ENCODE peak calls at places on chromosome 2, in seven cellular contexts. One of them, this sample, is unnamed.

GRCh38 chr2:85655961-85656403 is 12.0 kb downstream of the SFTPB start:
- DNase-seq in neuronal stem cell: no peak
- DNase-seq in trophoblast cell: no peak
- DNase-seq in IMR-90: peak
- DNase-seq in H1: no peak
- DNase-seq in H9: no peak
- DNase-seq in mesenchymal stem cell: peak
- DNase-seq in this sample: no peak

GRCh38 chr2:130827502-130828251 is 9.0 kb upstream of the ARHGEF4 start:
- DNase-seq in neuronal stem cell: peak
- DNase-seq in trophoblast cell: peak
- DNase-seq in IMR-90: peak
- DNase-seq in H1: no peak
- DNase-seq in H9: no peak
- DNase-seq in mesenchymal stem cell: peak
- DNase-seq in this sample: peak

GRCh38 chr2:25373269-25373981 is 31.7 kb upstream of the DNMT3A start:
- DNase-seq in neuronal stem cell: no peak
- DNase-seq in trophoblast cell: no peak
- DNase-seq in IMR-90: no peak
- DNase-seq in H1: no peak
- DNase-seq in H9: peak
- DNase-seq in mesenchymal stem cell: no peak
- DNase-seq in this sample: no peak

GRCh38 chr2:197258580-197258979 is 52.0 kb downstream of the ANKRD44 start:
- DNase-seq in neuronal stem cell: no peak
- DNase-seq in trophoblast cell: peak
- DNase-seq in IMR-90: peak
- DNase-seq in H1: no peak
- DNase-seq in H9: no peak
- DNase-seq in mesenchymal stem cell: peak
- DNase-seq in this sample: no peak

GRCh38 chr2:235638541-235639192 is 144.8 kb downstream of the AGAP1 start:
- DNase-seq in neuronal stem cell: no peak
- DNase-seq in trophoblast cell: no peak
- DNase-seq in IMR-90: no peak
- DNase-seq in H1: no peak
- DNase-seq in H9: no peak
- DNase-seq in mesenchymal stem cell: no peak
- DNase-seq in this sample: peak

GRCh38 chr2:64888591-64889309 is 100.4 kb upstream of the SLC1A4 start:
- DNase-seq in neuronal stem cell: no peak
- DNase-seq in trophoblast cell: peak
- DNase-seq in IMR-90: peak
- DNase-seq in H1: peak
- DNase-seq in H9: peak
- DNase-seq in mesenchymal stem cell: peak
- DNase-seq in this sample: peak

GRCh38 chr2:156429211-156429610 is 7.0 kb upstream of the GPD2 start:
- DNase-seq in neuronal stem cell: no peak
- DNase-seq in trophoblast cell: no peak
- DNase-seq in IMR-90: no peak
- DNase-seq in H1: no peak
- DNase-seq in H9: no peak
- DNase-seq in mesenchymal stem cell: no peak
- DNase-seq in this sample: no peak

GRCh38 chr2:204791230-204791629 is 246.0 kb downstream of the PARD3B start:
- DNase-seq in neuronal stem cell: no peak
- DNase-seq in trophoblast cell: no peak
- DNase-seq in IMR-90: peak
- DNase-seq in H1: no peak
- DNase-seq in H9: no peak
- DNase-seq in mesenchymal stem cell: no peak
- DNase-seq in this sample: no peak

GRCh38 chr2:20183373-20183772 is 41.6 kb downstream of the SDC1 start:
- DNase-seq in neuronal stem cell: no peak
- DNase-seq in trophoblast cell: no peak
- DNase-seq in IMR-90: no peak
- DNase-seq in H1: no peak
- DNase-seq in H9: no peak
- DNase-seq in mesenchymal stem cell: no peak
- DNase-seq in this sample: no peak

GRCh38 chr2:186887107-186888090 is 38.4 kb upstream of the ZSWIM2 start:
- DNase-seq in neuronal stem cell: no peak
- DNase-seq in trophoblast cell: no peak
- DNase-seq in IMR-90: no peak
- DNase-seq in H1: no peak
- DNase-seq in H9: no peak
- DNase-seq in mesenchymal stem cell: peak
- DNase-seq in this sample: no peak

GRCh38 chr2:138274421-138275291 is 226.9 kb upstream of the SPOPL start:
- DNase-seq in neuronal stem cell: no peak
- DNase-seq in trophoblast cell: peak
- DNase-seq in IMR-90: peak
- DNase-seq in H1: no peak
- DNase-seq in H9: no peak
- DNase-seq in mesenchymal stem cell: no peak
- DNase-seq in this sample: no peak

GRCh38 chr2:24015562-24016375 is 5.9 kb downstream of the MFSD2B start:
- DNase-seq in neuronal stem cell: no peak
- DNase-seq in trophoblast cell: peak
- DNase-seq in IMR-90: peak
- DNase-seq in H1: no peak
- DNase-seq in H9: no peak
- DNase-seq in mesenchymal stem cell: peak
- DNase-seq in this sample: no peak

GRCh38 chr2:46915281-46915810 is at the start of gene MCFD2:
- DNase-seq in neuronal stem cell: no peak
- DNase-seq in trophoblast cell: peak
- DNase-seq in IMR-90: no peak
- DNase-seq in H1: no peak
- DNase-seq in H9: no peak
- DNase-seq in mesenchymal stem cell: peak
- DNase-seq in this sample: no peak

GRCh38 chr2:18777250-18777812 is 188.0 kb upstream of the NT5C1B start:
- DNase-seq in neuronal stem cell: peak
- DNase-seq in trophoblast cell: no peak
- DNase-seq in IMR-90: no peak
- DNase-seq in H1: no peak
- DNase-seq in H9: no peak
- DNase-seq in mesenchymal stem cell: peak
- DNase-seq in this sample: peak

GRCh38 chr2:165163771-165164170 is 40.1 kb downstream of the SCN3A start:
- DNase-seq in neuronal stem cell: no peak
- DNase-seq in trophoblast cell: no peak
- DNase-seq in IMR-90: peak
- DNase-seq in H1: no peak
- DNase-seq in H9: no peak
- DNase-seq in mesenchymal stem cell: no peak
- DNase-seq in this sample: no peak

GRCh38 chr2:240464514-240465241 is 29.2 kb downstream of the GPC1 start:
- DNase-seq in neuronal stem cell: no peak
- DNase-seq in trophoblast cell: no peak
- DNase-seq in IMR-90: no peak
- DNase-seq in H1: no peak
- DNase-seq in H9: peak
- DNase-seq in mesenchymal stem cell: no peak
- DNase-seq in this sample: no peak

GRCh38 chr2:196468394-196468793 is 171.1 kb upstream of the CCDC150 start:
- DNase-seq in neuronal stem cell: no peak
- DNase-seq in trophoblast cell: no peak
- DNase-seq in IMR-90: no peak
- DNase-seq in H1: no peak
- DNase-seq in H9: no peak
- DNase-seq in mesenchymal stem cell: no peak
- DNase-seq in this sample: peak

GRCh38 chr2:29114841-29115609 is at the start of gene CLIP4:
- DNase-seq in neuronal stem cell: no peak
- DNase-seq in trophoblast cell: peak
- DNase-seq in IMR-90: peak
- DNase-seq in H1: peak
- DNase-seq in H9: no peak
- DNase-seq in mesenchymal stem cell: peak
- DNase-seq in this sample: no peak

GRCh38 chr2:224268441-224268840 is 133.5 kb downstream of the FAM124B start:
- DNase-seq in neuronal stem cell: no peak
- DNase-seq in trophoblast cell: peak
- DNase-seq in IMR-90: peak
- DNase-seq in H1: no peak
- DNase-seq in H9: no peak
- DNase-seq in mesenchymal stem cell: peak
- DNase-seq in this sample: no peak

GRCh38 chr2:60339286-60339685 is 214.2 kb downstream of the BCL11A start:
- DNase-seq in neuronal stem cell: no peak
- DNase-seq in trophoblast cell: no peak
- DNase-seq in IMR-90: no peak
- DNase-seq in H1: no peak
- DNase-seq in H9: no peak
- DNase-seq in mesenchymal stem cell: no peak
- DNase-seq in this sample: no peak

GRCh38 chr2:196160101-196160500 is 11.3 kb downstream of the STK17B start:
- DNase-seq in neuronal stem cell: no peak
- DNase-seq in trophoblast cell: peak
- DNase-seq in IMR-90: peak
- DNase-seq in H1: no peak
- DNase-seq in H9: peak
- DNase-seq in mesenchymal stem cell: peak
- DNase-seq in this sample: peak

GRCh38 chr2:36737131-36737750 is 40.7 kb downstream of the VIT start:
- DNase-seq in neuronal stem cell: no peak
- DNase-seq in trophoblast cell: peak
- DNase-seq in IMR-90: no peak
- DNase-seq in H1: no peak
- DNase-seq in H9: peak
- DNase-seq in mesenchymal stem cell: no peak
- DNase-seq in this sample: peak

GRCh38 chr2:72940786-72941185 is 23.5 kb downstream of the EMX1 start:
- DNase-seq in neuronal stem cell: no peak
- DNase-seq in trophoblast cell: no peak
- DNase-seq in IMR-90: peak
- DNase-seq in H1: no peak
- DNase-seq in H9: no peak
- DNase-seq in mesenchymal stem cell: peak
- DNase-seq in this sample: peak

DNA sequence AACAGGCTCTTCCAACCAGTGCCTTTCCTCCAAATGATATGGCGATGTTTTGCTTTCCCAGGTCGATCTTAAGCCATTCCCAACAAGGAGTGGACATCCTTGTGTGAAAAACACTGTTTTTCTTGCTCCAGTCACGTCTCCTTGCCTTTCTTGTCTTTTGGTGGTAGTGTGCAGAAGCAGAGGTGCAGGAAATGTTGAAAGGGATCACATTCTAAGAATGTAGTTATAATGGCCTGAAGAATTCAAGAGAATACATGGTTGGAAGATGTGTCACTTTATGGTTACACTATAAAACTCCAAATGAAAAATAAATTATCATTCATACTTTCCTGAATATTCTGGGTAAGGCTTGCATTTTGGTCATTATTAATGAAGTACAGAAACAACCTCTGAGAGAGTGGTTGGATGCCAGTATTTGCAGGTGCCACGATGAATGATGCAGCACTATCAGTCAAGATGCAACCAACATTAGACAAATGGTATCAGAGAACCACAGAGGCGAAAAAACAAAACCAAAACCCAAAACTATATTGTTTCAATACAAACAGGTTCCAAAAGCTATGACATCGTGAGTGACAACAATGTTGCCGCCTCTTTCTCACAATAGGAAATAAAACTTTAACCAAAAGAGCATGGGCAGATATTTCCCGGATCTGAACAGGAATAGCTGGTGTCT is 27.5 kb upstream of the POLE4 start:
- DNase-seq in neuronal stem cell: no peak
- DNase-seq in trophoblast cell: no peak
- DNase-seq in IMR-90: no peak
- DNase-seq in H1: no peak
- DNase-seq in H9: no peak
- DNase-seq in mesenchymal stem cell: no peak
- DNase-seq in this sample: no peak
- H3K4ac ChIP-seq in neuronal stem cell: no peak
- H3K4ac ChIP-seq in trophoblast cell: no peak
- H3K4ac ChIP-seq in IMR-90: peak
- H3K4ac ChIP-seq in H1: no peak
- H3K4ac ChIP-seq in H9: no peak
- H3K4ac ChIP-seq in mesenchymal stem cell: no peak
- H3K4ac ChIP-seq in this sample: no peak

GRCh38 chr2:108993095-108993937 is 4.3 kb upstream of the EDAR start:
- DNase-seq in neuronal stem cell: no peak
- DNase-seq in trophoblast cell: no peak
- DNase-seq in IMR-90: no peak
- DNase-seq in H1: no peak
- DNase-seq in H9: no peak
- DNase-seq in mesenchymal stem cell: no peak
- DNase-seq in this sample: no peak
- H3K4ac ChIP-seq in neuronal stem cell: no peak
- H3K4ac ChIP-seq in trophoblast cell: no peak
- H3K4ac ChIP-seq in IMR-90: no peak
- H3K4ac ChIP-seq in H1: no peak
- H3K4ac ChIP-seq in H9: no peak
- H3K4ac ChIP-seq in mesenchymal stem cell: no peak
- H3K4ac ChIP-seq in this sample: no peak

GRCh38 chr2:121309801-121310200 is 24.8 kb upstream of the TFCP2L1 start:
- DNase-seq in neuronal stem cell: no peak
- DNase-seq in trophoblast cell: peak
- DNase-seq in IMR-90: no peak
- DNase-seq in H1: no peak
- DNase-seq in H9: no peak
- DNase-seq in mesenchymal stem cell: no peak
- DNase-seq in this sample: peak
- H3K4ac ChIP-seq in neuronal stem cell: no peak
- H3K4ac ChIP-seq in trophoblast cell: no peak
- H3K4ac ChIP-seq in IMR-90: no peak
- H3K4ac ChIP-seq in H1: no peak
- H3K4ac ChIP-seq in H9: no peak
- H3K4ac ChIP-seq in mesenchymal stem cell: no peak
- H3K4ac ChIP-seq in this sample: no peak

GRCh38 chr2:27354597-27354927 is 2.0 kb downstream of the GTF3C2 start:
- DNase-seq in neuronal stem cell: no peak
- DNase-seq in trophoblast cell: no peak
- DNase-seq in IMR-90: no peak
- DNase-seq in H1: no peak
- DNase-seq in H9: no peak
- DNase-seq in mesenchymal stem cell: no peak
- DNase-seq in this sample: no peak

GRCh38 chr2:27351802-27352598 is 4.6 kb downstream of the GTF3C2 start:
- DNase-seq in neuronal stem cell: no peak
- DNase-seq in trophoblast cell: no peak
- DNase-seq in IMR-90: no peak
- DNase-seq in H1: no peak
- DNase-seq in H9: no peak
- DNase-seq in mesenchymal stem cell: no peak
- DNase-seq in this sample: no peak

GRCh38 chr2:27353762-27354596 is 2.6 kb downstream of the GTF3C2 start:
- DNase-seq in neuronal stem cell: no peak
- DNase-seq in trophoblast cell: no peak
- DNase-seq in IMR-90: peak
- DNase-seq in H1: no peak
- DNase-seq in H9: no peak
- DNase-seq in mesenchymal stem cell: peak
- DNase-seq in this sample: peak

GRCh38 chr2:27356382-27357181 is at the start of gene GTF3C2:
- DNase-seq in neuronal stem cell: peak
- DNase-seq in trophoblast cell: peak
- DNase-seq in IMR-90: peak
- DNase-seq in H1: peak
- DNase-seq in H9: peak
- DNase-seq in mesenchymal stem cell: peak
- DNase-seq in this sample: peak

GRCh38 chr2:27356056-27356381 is 545 bp downstream of the GTF3C2 start:
- DNase-seq in neuronal stem cell: no peak
- DNase-seq in trophoblast cell: peak
- DNase-seq in IMR-90: peak
- DNase-seq in H1: peak
- DNase-seq in H9: no peak
- DNase-seq in mesenchymal stem cell: peak
- DNase-seq in this sample: peak
- H3K4ac ChIP-seq in neuronal stem cell: peak
- H3K4ac ChIP-seq in trophoblast cell: peak
- H3K4ac ChIP-seq in IMR-90: peak
- H3K4ac ChIP-seq in H1: no peak
- H3K4ac ChIP-seq in H9: peak
- H3K4ac ChIP-seq in mesenchymal stem cell: peak
- H3K4ac ChIP-seq in this sample: peak